ENCODE peak calls at places on chromosomes 16 and 17, in four cellular contexts. B is transverse colon, F is AG04450, W is heart left ventricle. O is an unnamed sample.

GRCh38 chr16:89365044-89365467 is 125.3 kb downstream of the ANKRD11 start:
- DNase-seq in B (no peak), F (peak; percentile 45), W (no peak), O (no peak)

GRCh38 chr16:14300631-14301149 is 229.6 kb downstream of the MRTFB start:
- DNase-seq in B (peak; percentile 69), F (no peak), W (peak; percentile 77), O (peak; percentile 63)

GRCh38 chr17:79424471-79425185 is 186.2 kb downstream of the RBFOX3 start:
- DNase-seq in B (no peak), F (no peak), W (no peak), O (no peak)

GRCh38 chr16:62041401-62041800 is 5.2 kb upstream of the CDH8 start:
- DNase-seq in B (no peak), F (no peak), W (no peak), O (no peak)

GRCh38 chr17:78281249-78281865 is 49.9 kb downstream of the TMEM235 start:
- DNase-seq in B (no peak), F (no peak), W (no peak), O (no peak)

GRCh38 chr17:78168906-78169793 is 769 bp downstream of the SYNGR2 start:
- DNase-seq in B (peak; percentile 85), F (no peak), W (peak; percentile 69), O (peak; percentile 46)

GRCh38 chr16:27966756-27967155 is 96.8 kb downstream of the GSG1L start:
- DNase-seq in B (no peak), F (no peak), W (no peak), O (no peak)

GRCh38 chr17:40311575-40311974 is 2.6 kb downstream of the RARA start:
- DNase-seq in B (peak; percentile 68), F (no peak), W (peak; percentile 79), O (no peak)

GRCh38 chr17:58321571-58322525 is 6.7 kb downstream of the TSPOAP1 start:
- DNase-seq in B (no peak), F (no peak), W (peak; percentile 39), O (no peak)

GRCh38 chr16:11151156-11151904 is 104.7 kb downstream of the SOCS1 start:
- DNase-seq in B (no peak), F (no peak), W (no peak), O (no peak)

GRCh38 chr16:610513-611381 is 20.0 kb upstream of the WFIKKN1 start:
- DNase-seq in B (peak; percentile 68), F (no peak), W (peak; percentile 80), O (no peak)

GRCh38 chr17:55731586-55732250 is 9.1 kb upstream of the TMEM100 start:
- DNase-seq in B (peak; percentile 24), F (no peak), W (peak; percentile 71), O (peak; percentile 57)

GRCh38 chr17:77882481-77883212 is 75.9 kb upstream of the TNRC6C start:
- DNase-seq in B (peak; percentile 51), F (no peak), W (peak; percentile 80), O (peak; percentile 41)

GRCh38 chr17:51610155-51610554 is 349.8 kb downstream of the UTP18 start:
- DNase-seq in B (no peak), F (no peak), W (no peak), O (no peak)

GRCh38 chr16:75000481-75001081 is 1.8 kb downstream of the ZNRF1 start:
- DNase-seq in B (no peak), F (no peak), W (no peak), O (no peak)

GRCh38 chr17:45223541-45224528 is 2.1 kb downstream of the FMNL1 start:
- DNase-seq in B (no peak), F (no peak), W (no peak), O (no peak)

GRCh38 chr16:66324785-66325184 is 41.7 kb upstream of the CDH5 start:
- DNase-seq in B (no peak), F (no peak), W (no peak), O (no peak)

GRCh38 chr16:814974-815373 is 14.4 kb upstream of the GNG13 start:
- DNase-seq in B (no peak), F (peak; percentile 26), W (no peak), O (no peak)

GRCh38 chr17:72151565-72152391 is 31.0 kb downstream of the SOX9 start:
- DNase-seq in B (peak; percentile 29), F (no peak), W (no peak), O (no peak)

GRCh38 chr16:80203821-80204220 is 337.0 kb upstream of the DYNLRB2 start:
- DNase-seq in B (no peak), F (no peak), W (no peak), O (no peak)

DNA sequence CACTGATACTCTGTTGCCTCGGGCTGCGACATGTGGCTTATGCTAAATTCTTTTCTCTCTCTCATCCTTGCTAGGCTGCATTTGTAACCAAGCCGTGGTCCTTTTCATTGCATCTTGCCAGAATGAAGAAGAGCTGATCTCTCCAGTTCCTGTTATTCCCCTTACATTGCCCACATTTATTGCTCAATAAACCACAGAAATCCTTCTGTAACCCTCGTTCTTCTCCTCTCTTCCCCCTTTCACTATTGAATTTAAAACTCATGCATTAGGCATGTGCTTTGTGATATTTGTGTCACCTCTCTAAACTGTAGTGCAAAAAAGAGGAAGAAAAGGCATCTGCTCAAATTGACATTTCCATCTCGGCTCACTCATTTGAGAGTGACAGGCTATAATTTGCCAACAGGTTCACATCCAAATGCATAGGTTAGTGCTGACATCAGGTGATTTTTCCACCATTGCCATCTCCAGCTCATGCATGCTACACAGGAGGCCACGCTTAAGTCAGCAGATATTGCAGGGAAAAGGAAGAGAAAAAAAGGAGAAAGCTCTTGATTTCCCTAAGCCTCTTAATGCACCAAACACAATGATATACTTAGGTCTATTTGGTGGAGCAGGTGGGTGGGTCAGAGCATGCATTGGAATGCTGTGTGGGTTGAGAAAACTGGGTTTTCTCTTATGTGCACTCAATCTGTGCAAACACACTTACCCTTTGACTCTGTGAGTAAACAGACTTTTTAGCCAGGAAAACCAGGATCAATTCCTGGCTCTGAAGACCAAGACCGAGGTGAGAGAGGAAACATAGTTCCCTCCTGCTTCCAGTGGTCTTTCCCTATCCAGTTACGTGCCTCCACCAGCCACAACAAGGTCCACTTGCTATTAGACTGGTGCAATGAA is 642.7 kb downstream of the HS3ST4 start:
- DNase-seq in B (no peak), F (no peak), W (no peak), O (no peak)
- H3K4me3 ChIP-seq in B (no peak overlapping the region), F (no peak overlapping the region), W (no peak overlapping the region), O (no peak overlapping the region)

GRCh38 chr16:2783581-2784375 is 3.6 kb downstream of the PRSS33 start:
- DNase-seq in B (no peak), F (no peak), W (no peak), O (peak; percentile 5)

GRCh38 chr16:2784536-2785100 is 2.7 kb downstream of the PRSS33 start:
- DNase-seq in B (peak; percentile 7), F (no peak), W (no peak), O (peak; percentile 13)

GRCh38 chr16:2786061-2786825 is 1.1 kb downstream of the PRSS33 start:
- DNase-seq in B (no peak), F (no peak), W (no peak), O (no peak)

GRCh38 chr16:2786826-2787151 is 571 bp downstream of the PRSS33 start:
- DNase-seq in B (no peak), F (no peak), W (no peak), O (no peak)

GRCh38 chr16:2785101-2785991 is 2.0 kb downstream of the PRSS33 start:
- DNase-seq in B (peak; percentile 33), F (no peak), W (no peak), O (no peak)
- TF ChIP-seq CTCF in B (peak; percentile 4), F (peak; percentile 5), W (no peak), O (no peak)

DNA sequence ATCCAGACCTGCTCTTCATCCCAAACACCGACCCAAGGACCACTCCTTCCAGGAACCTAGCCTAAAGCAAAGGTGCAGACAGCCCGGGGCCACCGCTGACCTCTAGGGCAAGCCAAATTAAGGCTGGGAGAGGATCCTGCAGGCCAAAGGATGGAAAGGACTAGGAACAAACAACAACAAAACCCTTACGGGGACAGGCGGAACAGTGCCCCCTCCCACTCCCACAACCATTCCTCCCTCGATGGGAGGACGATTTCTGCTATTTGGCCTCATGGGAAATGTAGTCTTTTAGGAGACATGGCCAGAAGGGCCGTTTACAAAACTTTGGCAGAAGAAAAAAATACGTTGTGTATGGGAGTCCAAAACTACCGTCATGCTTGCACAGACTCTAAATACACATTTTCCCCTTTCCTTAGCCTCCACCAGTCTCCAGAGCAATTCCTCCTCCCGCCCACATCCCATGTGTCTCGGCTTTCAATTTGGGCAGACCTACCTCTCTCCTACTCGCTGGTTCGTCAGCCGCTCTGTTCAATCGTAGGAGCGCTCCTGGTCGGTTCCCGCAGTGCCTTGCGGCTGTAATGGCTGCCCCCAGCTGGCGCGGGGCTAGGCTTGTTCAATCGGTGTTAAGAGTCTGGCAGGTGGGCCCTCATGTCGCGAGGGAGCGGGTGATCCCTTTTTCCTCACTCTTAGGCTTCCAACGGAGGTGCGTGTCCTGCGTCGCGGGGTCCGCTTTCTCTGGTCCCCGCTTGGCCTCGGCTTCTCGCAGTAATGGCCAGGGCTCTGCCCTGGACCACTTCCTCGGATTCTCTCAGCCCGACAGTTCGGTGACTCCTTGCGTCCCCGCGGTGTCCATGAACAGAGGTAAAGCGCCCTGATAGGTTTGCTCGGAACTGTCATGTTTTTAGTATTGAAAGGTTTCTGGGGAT is at the start of gene ERAL1:
- DNase-seq in B (peak; percentile 87), F (peak; percentile 75), W (peak; percentile 89), O (peak; percentile 83)
- H3K27ac ChIP-seq in B (peak within 1 kb of the TSS; percentile 78), F (peak within 1 kb of the TSS; percentile 52), W (peak within 1 kb of the TSS; percentile 72), O (peak within 1 kb of the TSS; percentile 76)

GRCh38 chr17:28468781-28469180 is 4.7 kb upstream of the SLC13A2 start:
- DNase-seq in B (no peak), F (no peak), W (no peak), O (no peak)

GRCh38 chr17:28466521-28467048 is 6.9 kb upstream of the SLC13A2 start:
- DNase-seq in B (no peak), F (no peak), W (no peak), O (no peak)

GRCh38 chr17:28469376-28469775 is 4.1 kb upstream of the SLC13A2 start:
- DNase-seq in B (no peak), F (no peak), W (no peak), O (no peak)

GRCh38 chr17:28467456-28468025 is 5.9 kb upstream of the SLC13A2 start:
- DNase-seq in B (no peak), F (peak; percentile 6), W (no peak), O (no peak)

GRCh38 chr17:28466001-28466400 is 7.4 kb upstream of the SLC13A2 start:
- DNase-seq in B (no peak), F (no peak), W (no peak), O (no peak)
- H3K4me3 ChIP-seq in B (no peak overlapping the region), F (no peak overlapping the region), W (no peak overlapping the region), O (no peak overlapping the region)

O was measured in uterus.